ENCODE peak calls at places on chromosomes 5 and 9, in five cellular contexts. N, V, R, Y and K are unnamed samples. For H3K4me1, the result is how much of the 10 kb centered on the place peaks cover.

GRCh38 chr9:83238871-83239624 is 176.1 kb upstream of the RASEF start:
- DNase-seq in N (no peak), V (no peak), R (no peak), Y (peak), K (no peak)

GRCh38 chr5:135307143-135307903 is 91.7 kb downstream of the MACROH2A1 start:
- DNase-seq in N (no peak), V (no peak), R (no peak), Y (no peak), K (no peak)

GRCh38 chr5:172175263-172175719 is 12.7 kb downstream of the STK10 start:
- DNase-seq in N (no peak), V (peak), R (no peak), Y (no peak), K (no peak)

GRCh38 chr5:55911784-55912653 is 60.9 kb downstream of the IL31RA start:
- DNase-seq in N (no peak), V (no peak), R (no peak), Y (no peak), K (no peak)

GRCh38 chr9:26789959-26790358 is 102.6 kb downstream of the CAAP1 start:
- DNase-seq in N (no peak), V (no peak), R (no peak), Y (no peak), K (no peak)

GRCh38 chr9:83431470-83432060 is 106.6 kb downstream of the FRMD3 start:
- DNase-seq in N (no peak), V (peak), R (peak), Y (peak), K (no peak)

GRCh38 chr9:15306068-15306756 is 804 bp downstream of the TTC39B start:
- DNase-seq in N (peak), V (peak), R (peak), Y (peak), K (peak)

GRCh38 chr5:35920890-35921289 is 17.5 kb downstream of the CAPSL start:
- DNase-seq in N (no peak), V (no peak), R (no peak), Y (peak), K (no peak)

GRCh38 chr5:172548311-172548731 is 92.7 kb upstream of the NEURL1B start:
- DNase-seq in N (no peak), V (no peak), R (no peak), Y (no peak), K (no peak)

GRCh38 chr5:130964238-130965192 is 200.5 kb downstream of the HINT1 start:
- DNase-seq in N (no peak), V (no peak), R (no peak), Y (no peak), K (no peak)

GRCh38 chr9:108296056-108296455 is 559.7 kb downstream of the ACTL7B start:
- DNase-seq in N (no peak), V (no peak), R (no peak), Y (no peak), K (no peak)

GRCh38 chr9:76180541-76180940 is 213.7 kb downstream of the RFK start:
- DNase-seq in N (no peak), V (no peak), R (no peak), Y (peak), K (no peak)

GRCh38 chr5:62742214-62742613 is 163.6 kb downstream of the LRRC70 start:
- DNase-seq in N (no peak), V (no peak), R (no peak), Y (peak), K (peak)

GRCh38 chr5:33336911-33337620 is 103.7 kb upstream of the TARS1 start:
- DNase-seq in N (no peak), V (no peak), R (no peak), Y (no peak), K (no peak)

GRCh38 chr5:31537856-31538255 is 5.8 kb downstream of the C5orf22 start:
- DNase-seq in N (no peak), V (no peak), R (no peak), Y (no peak), K (no peak)

GRCh38 chr5:73376618-73377170 is 71.9 kb downstream of the FOXD1 start:
- DNase-seq in N (no peak), V (no peak), R (no peak), Y (no peak), K (no peak)

GRCh38 chr9:104743377-104743985 is 4.0 kb upstream of the NIPSNAP3A start:
- DNase-seq in N (no peak), V (no peak), R (no peak), Y (peak), K (no peak)

GRCh38 chr9:20023237-20023928 is 234.5 kb upstream of the SLC24A2 start:
- DNase-seq in N (no peak), V (no peak), R (no peak), Y (no peak), K (no peak)

GRCh38 chr5:79236970-79237734 is 1.2 kb downstream of the JMY start:
- DNase-seq in N (no peak), V (peak), R (peak), Y (peak), K (peak)

GRCh38 chr5:9183989-9184388 is 361.9 kb downstream of the SEMA5A start:
- DNase-seq in N (no peak), V (no peak), R (no peak), Y (no peak), K (no peak)

GRCh38 chr5:5678909-5679308 is 256.4 kb downstream of the ICE1 start:
- DNase-seq in N (no peak), V (no peak), R (peak), Y (peak), K (no peak)

GRCh38 chr5:58496488-58496887 is 5.3 kb downstream of the GAPT start:
- DNase-seq in N (no peak), V (no peak), R (no peak), Y (no peak), K (no peak)

GRCh38 chr5:142717582-142718215 is 31.8 kb upstream of the FGF1 start:
- DNase-seq in N (no peak), V (no peak), R (peak), Y (peak), K (no peak)

GRCh38 chr5:71778678-71779276 is 59.7 kb downstream of the CARTPT start:
- DNase-seq in N (no peak), V (no peak), R (no peak), Y (peak), K (no peak)

DNA sequence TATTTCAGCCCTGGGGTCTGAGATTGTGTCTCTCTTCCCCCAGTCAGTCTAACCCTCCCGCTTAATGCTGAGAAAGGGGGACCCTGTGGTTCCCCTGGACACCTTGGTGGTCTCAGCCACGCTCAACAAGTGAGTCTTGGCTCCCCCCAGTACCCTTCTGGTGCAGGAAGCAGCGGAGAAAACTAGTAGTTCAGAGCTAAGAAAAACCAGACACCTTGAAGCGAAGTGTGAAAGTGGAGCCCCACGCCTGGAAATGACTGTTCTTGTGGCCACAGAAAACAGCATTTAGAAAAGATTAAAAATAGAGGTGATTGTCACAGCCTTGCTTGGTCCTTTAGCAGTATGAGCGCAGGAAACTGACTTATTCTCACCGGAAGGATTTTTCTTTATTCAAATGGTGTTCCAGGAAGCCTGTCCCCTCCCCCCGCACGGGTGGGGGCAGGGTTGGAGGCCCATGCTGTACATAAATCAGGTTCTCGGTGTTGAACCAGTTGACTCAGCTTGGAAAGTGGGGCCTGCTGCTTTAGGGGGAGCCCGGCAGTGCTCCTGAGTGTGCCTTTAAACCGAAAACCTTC is 8.1 kb downstream of the ARPC5L start:
- DNase-seq in N (no peak), V (peak), R (peak), Y (no peak), K (no peak)
- H3K4me1 ChIP-seq in N (half or more), V (half or more), R (under half), Y (under half), K (under half)

GRCh38 chr5:119386945-119387344 is 31.1 kb downstream of the TNFAIP8 start:
- DNase-seq in N (no peak), V (peak), R (peak), Y (no peak), K (no peak)

GRCh38 chr5:119388619-119389190 is 32.9 kb downstream of the TNFAIP8 start:
- DNase-seq in N (no peak), V (no peak), R (no peak), Y (no peak), K (no peak)

GRCh38 chr5:119387900-119388618 is 32.2 kb downstream of the TNFAIP8 start:
- DNase-seq in N (no peak), V (no peak), R (no peak), Y (no peak), K (no peak)

GRCh38 chr5:119393201-119393691 is 37.4 kb downstream of the TNFAIP8 start:
- DNase-seq in N (no peak), V (no peak), R (no peak), Y (no peak), K (no peak)

GRCh38 chr5:119389288-119390065 is 33.7 kb downstream of the TNFAIP8 start:
- DNase-seq in N (no peak), V (no peak), R (no peak), Y (no peak), K (no peak)
- TF ChIP-seq POLR2A in N (no peak), V (no peak), R (no peak), Y (no peak), K (no peak)

GRCh38 chr5:123874600-123875201 is 362.7 kb downstream of the CSNK1G3 start:
- DNase-seq in N (no peak), V (no peak), R (no peak), Y (no peak), K (no peak)
- H3K27ac ChIP-seq in N (peak), V (no peak), R (no peak), Y (no peak), K (no peak)

DNA sequence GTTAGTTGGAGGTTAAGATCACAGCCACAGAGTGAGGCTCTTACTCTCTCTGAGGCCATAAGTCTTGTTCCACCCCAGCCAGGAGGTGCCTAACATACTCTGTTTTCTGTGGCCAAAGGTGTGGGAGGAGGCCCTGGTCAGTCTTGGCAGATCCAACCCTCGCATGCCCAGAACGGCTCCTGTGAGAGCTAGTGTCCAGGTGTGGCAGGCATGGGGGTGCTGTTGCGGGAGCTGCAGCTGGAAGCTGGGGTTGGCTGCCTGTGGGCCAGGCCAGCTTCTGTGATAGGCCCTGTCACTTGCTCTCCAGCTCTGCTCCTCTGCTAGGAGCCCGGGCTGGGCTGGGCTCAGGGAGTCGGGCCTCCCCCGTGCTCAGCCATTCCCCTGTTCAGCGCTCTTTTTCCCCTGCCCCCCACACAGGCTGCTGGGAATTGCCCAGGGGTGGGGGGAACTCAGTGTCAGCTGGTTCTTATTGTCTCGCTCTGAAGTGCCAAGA is 31.6 kb downstream of the IER5L start:
- DNase-seq in N (no peak), V (no peak), R (no peak), Y (no peak), K (no peak)
- H3K4me1 ChIP-seq in N (half or more), V (half or more), R (under half), Y (under half), K (half or more)

GRCh38 chr9:85741112-85741874 is 461 bp downstream of the AGTPBP1 start:
- DNase-seq in N (no peak), V (peak), R (peak), Y (peak), K (peak)
- TF ChIP-seq POLR2A in N (no peak), V (no peak), R (no peak), Y (no peak), K (no peak)

GRCh38 chr5:124034301-124034700 is 522.3 kb downstream of the CSNK1G3 start:
- DNase-seq in N (no peak), V (no peak), R (no peak), Y (no peak), K (no peak)
- H3K27ac ChIP-seq in N (no peak), V (no peak), R (no peak), Y (no peak), K (no peak)

GRCh38 chr5:124438390-124439380 is 307.8 kb downstream of the ZNF608 start:
- DNase-seq in N (no peak), V (no peak), R (no peak), Y (no peak), K (no peak)
- H3K4me1 ChIP-seq in N (under half), V (under half), R (under half), Y (under half), K (under half)

GRCh38 chr9:99832558-99832864 is 10.8 kb downstream of the NR4A3 start:
- DNase-seq in N (no peak), V (no peak), R (no peak), Y (no peak), K (no peak)
- TF ChIP-seq POLR2A in N (no peak), V (no peak), R (no peak), Y (no peak), K (no peak)

GRCh38 chr9:134049772-134050588 is 17.8 kb downstream of the BRD3 start:
- DNase-seq in N (no peak), V (peak), R (no peak), Y (no peak), K (no peak)
- H3K27ac ChIP-seq in N (peak), V (peak), R (peak), Y (no peak), K (no peak)

DNA sequence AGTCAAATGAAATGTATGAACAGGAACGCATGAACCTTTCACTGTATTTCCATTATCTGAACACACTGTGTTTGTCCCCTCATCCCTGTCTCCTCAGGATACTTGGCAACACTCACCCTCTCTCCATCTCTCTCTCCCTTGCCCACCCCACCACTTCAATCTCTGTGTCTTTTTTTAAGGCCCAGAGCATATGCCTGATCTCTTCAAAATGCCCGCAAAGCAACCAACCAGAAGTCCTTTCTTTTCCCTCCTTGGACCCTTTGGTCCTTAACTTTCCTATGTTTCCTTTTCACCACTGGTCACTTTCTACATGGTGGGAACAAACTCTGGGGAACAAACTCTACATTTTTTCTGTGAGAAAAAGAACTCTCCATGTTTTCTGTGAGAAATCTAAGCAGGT is 3.2 kb upstream of the IRF1 start:
- DNase-seq in N (no peak), V (no peak), R (no peak), Y (no peak), K (no peak)
- H3K4me1 ChIP-seq in N (half or more), V (half or more), R (under half), Y (under half), K (under half)